ENCODE peak calls at places on chromosomes 16 and 17, in four cellular contexts. One of them, this sample, is unnamed.

GRCh38 chr16:11665071-11665491 is 3.2 kb upstream of the SNN start:
- DNase-seq in kidney: peak
- DNase-seq in suprapubic skin: no peak
- DNase-seq in esophagus muscularis mucosa: no peak
- DNase-seq in this sample: no peak

GRCh38 chr17:633641-634091 is 81.0 kb downstream of the VPS53 start:
- DNase-seq in kidney: no peak
- DNase-seq in esophagus muscularis mucosa: no peak
- DNase-seq in suprapubic skin: no peak
- DNase-seq in this sample: peak

GRCh38 chr16:59848314-59848713 is 1114.2 kb upstream of the GOT2 start:
- DNase-seq in kidney: no peak
- DNase-seq in suprapubic skin: no peak
- DNase-seq in esophagus muscularis mucosa: no peak
- DNase-seq in this sample: no peak

GRCh38 chr17:64174686-64175456 is 44.9 kb upstream of the ERN1 start:
- DNase-seq in suprapubic skin: no peak
- DNase-seq in kidney: no peak
- DNase-seq in esophagus muscularis mucosa: no peak
- DNase-seq in this sample: no peak

GRCh38 chr16:53913082-53913870 is 209.3 kb downstream of the FTO start:
- DNase-seq in esophagus muscularis mucosa: no peak
- DNase-seq in kidney: no peak
- DNase-seq in suprapubic skin: peak
- DNase-seq in this sample: no peak

GRCh38 chr17:42310281-42311156 is 22.2 kb downstream of the STAT5A start:
- DNase-seq in esophagus muscularis mucosa: no peak
- DNase-seq in kidney: no peak
- DNase-seq in suprapubic skin: no peak
- DNase-seq in this sample: no peak

GRCh38 chr16:12146966-12147365 is 170.4 kb downstream of the SNX29 start:
- DNase-seq in esophagus muscularis mucosa: no peak
- DNase-seq in suprapubic skin: no peak
- DNase-seq in kidney: no peak
- DNase-seq in this sample: no peak

GRCh38 chr16:50498756-50499155 is 49.4 kb upstream of the NKD1 start:
- DNase-seq in suprapubic skin: no peak
- DNase-seq in esophagus muscularis mucosa: no peak
- DNase-seq in kidney: no peak
- DNase-seq in this sample: peak

GRCh38 chr16:2253293-2253692 is 1.9 kb upstream of the ECI1 start:
- DNase-seq in esophagus muscularis mucosa: no peak
- DNase-seq in suprapubic skin: no peak
- DNase-seq in kidney: no peak
- DNase-seq in this sample: no peak

GRCh38 chr17:50101346-50102163 is 6.4 kb downstream of the PDK2 start:
- DNase-seq in esophagus muscularis mucosa: no peak
- DNase-seq in kidney: peak
- DNase-seq in suprapubic skin: no peak
- DNase-seq in this sample: no peak

GRCh38 chr17:28467456-28468025 is 5.9 kb upstream of the SLC13A2 start:
- DNase-seq in kidney: no peak
- DNase-seq in esophagus muscularis mucosa: no peak
- DNase-seq in suprapubic skin: no peak
- DNase-seq in this sample: no peak

GRCh38 chr17:49703557-49704277 is 4.0 kb downstream of the SLC35B1 start:
- DNase-seq in kidney: no peak
- DNase-seq in suprapubic skin: no peak
- DNase-seq in esophagus muscularis mucosa: no peak
- DNase-seq in this sample: no peak

GRCh38 chr17:1592751-1593629 is 30.4 kb upstream of the PITPNA start:
- DNase-seq in suprapubic skin: no peak
- DNase-seq in esophagus muscularis mucosa: no peak
- DNase-seq in kidney: no peak
- DNase-seq in this sample: no peak

GRCh38 chr17:7285679-7286078 is 4.2 kb downstream of the SLC2A4 start:
- DNase-seq in suprapubic skin: no peak
- DNase-seq in esophagus muscularis mucosa: no peak
- DNase-seq in kidney: no peak
- DNase-seq in this sample: no peak

GRCh38 chr17:16975744-16976625 is 4.1 kb upstream of the TNFRSF13B start:
- DNase-seq in kidney: no peak
- DNase-seq in suprapubic skin: no peak
- DNase-seq in esophagus muscularis mucosa: peak
- DNase-seq in this sample: no peak

GRCh38 chr17:70405492-70406220 is 236.3 kb downstream of the KCNJ2 start:
- DNase-seq in kidney: no peak
- DNase-seq in suprapubic skin: no peak
- DNase-seq in esophagus muscularis mucosa: no peak
- DNase-seq in this sample: no peak

GRCh38 chr16:30183961-30184429 is 593 bp downstream of the CORO1A start:
- DNase-seq in kidney: peak
- DNase-seq in esophagus muscularis mucosa: no peak
- DNase-seq in suprapubic skin: peak
- DNase-seq in this sample: no peak

GRCh38 chr16:68298907-68299515 is 11.7 kb downstream of the SLC7A6OS start:
- DNase-seq in kidney: no peak
- DNase-seq in esophagus muscularis mucosa: no peak
- DNase-seq in suprapubic skin: no peak
- DNase-seq in this sample: no peak

GRCh38 chr16:11495066-11495407 is 91.7 kb downstream of the LITAF start:
- DNase-seq in kidney: no peak
- DNase-seq in esophagus muscularis mucosa: no peak
- DNase-seq in suprapubic skin: no peak
- DNase-seq in this sample: no peak

GRCh38 chr17:15309793-15310192 is 31.6 kb downstream of the TEKT3 start:
- DNase-seq in suprapubic skin: no peak
- DNase-seq in esophagus muscularis mucosa: peak
- DNase-seq in kidney: no peak
- DNase-seq in this sample: no peak

GRCh38 chr16:84278968-84279367 is 15.7 kb upstream of the WFDC1 start:
- DNase-seq in kidney: peak
- DNase-seq in suprapubic skin: no peak
- DNase-seq in esophagus muscularis mucosa: no peak
- DNase-seq in this sample: no peak

GRCh38 chr17:38637951-38638350 is 32.2 kb upstream of the SRCIN1 start:
- DNase-seq in kidney: no peak
- DNase-seq in suprapubic skin: no peak
- DNase-seq in esophagus muscularis mucosa: no peak
- DNase-seq in this sample: no peak

GRCh38 chr16:66115373-66115772 is 251.1 kb upstream of the CDH5 start:
- DNase-seq in kidney: no peak
- DNase-seq in esophagus muscularis mucosa: no peak
- DNase-seq in suprapubic skin: no peak
- DNase-seq in this sample: no peak

GRCh38 chr16:84735846-84736586 is 36.2 kb downstream of the USP10 start:
- DNase-seq in suprapubic skin: no peak
- DNase-seq in esophagus muscularis mucosa: no peak
- DNase-seq in kidney: no peak
- DNase-seq in this sample: no peak

GRCh38 chr16:86195863-86196630 is 297.1 kb downstream of the IRF8 start:
- DNase-seq in suprapubic skin: no peak
- DNase-seq in kidney: no peak
- DNase-seq in esophagus muscularis mucosa: no peak
- DNase-seq in this sample: no peak

GRCh38 chr17:4903051-4903818 is at the start of gene CHRNE:
- DNase-seq in kidney: peak
- DNase-seq in esophagus muscularis mucosa: peak
- DNase-seq in suprapubic skin: peak
- DNase-seq in this sample: no peak

GRCh38 chr16:11175850-11176341 is 80.1 kb downstream of the SOCS1 start:
- DNase-seq in suprapubic skin: no peak
- DNase-seq in kidney: no peak
- DNase-seq in esophagus muscularis mucosa: no peak
- DNase-seq in this sample: no peak

GRCh38 chr16:29710227-29711219 is 31.5 kb downstream of the QPRT start:
- DNase-seq in kidney: peak
- DNase-seq in esophagus muscularis mucosa: no peak
- DNase-seq in suprapubic skin: no peak
- DNase-seq in this sample: no peak

GRCh38 chr16:17171250-17172143 is 299.3 kb downstream of the XYLT1 start:
- DNase-seq in kidney: no peak
- DNase-seq in suprapubic skin: no peak
- DNase-seq in esophagus muscularis mucosa: no peak
- DNase-seq in this sample: no peak

GRCh38 chr16:66131895-66132294 is 234.6 kb upstream of the CDH5 start:
- DNase-seq in kidney: no peak
- DNase-seq in esophagus muscularis mucosa: no peak
- DNase-seq in suprapubic skin: no peak
- DNase-seq in this sample: no peak

GRCh38 chr17:13704333-13704732 is 102.6 kb upstream of the HS3ST3A1 start:
- DNase-seq in suprapubic skin: no peak
- DNase-seq in kidney: no peak
- DNase-seq in esophagus muscularis mucosa: no peak
- DNase-seq in this sample: no peak

GRCh38 chr17:74148901-74149596 is 54.4 kb upstream of the RPL38 start:
- DNase-seq in esophagus muscularis mucosa: peak
- DNase-seq in suprapubic skin: peak
- DNase-seq in kidney: no peak
- DNase-seq in this sample: no peak

GRCh38 chr17:13337171-13337570 is 264.6 kb downstream of the HS3ST3A1 start:
- DNase-seq in suprapubic skin: no peak
- DNase-seq in esophagus muscularis mucosa: no peak
- DNase-seq in kidney: no peak
- DNase-seq in this sample: no peak

GRCh38 chr16:912684-913613 is 57.8 kb downstream of the LMF1 start:
- DNase-seq in suprapubic skin: no peak
- DNase-seq in esophagus muscularis mucosa: no peak
- DNase-seq in kidney: no peak
- DNase-seq in this sample: no peak

GRCh38 chr17:15350777-15351486 is 9.5 kb upstream of the TEKT3 start:
- DNase-seq in esophagus muscularis mucosa: no peak
- DNase-seq in suprapubic skin: no peak
- DNase-seq in kidney: no peak
- DNase-seq in this sample: no peak

GRCh38 chr17:37176683-37177082 is 199.1 kb upstream of the C17orf78 start:
- DNase-seq in esophagus muscularis mucosa: no peak
- DNase-seq in kidney: no peak
- DNase-seq in suprapubic skin: no peak
- DNase-seq in this sample: no peak

GRCh38 chr16:57070424-57070823 is 22.0 kb upstream of the CPNE2 start:
- DNase-seq in esophagus muscularis mucosa: no peak
- DNase-seq in suprapubic skin: no peak
- DNase-seq in kidney: no peak
- DNase-seq in this sample: no peak

GRCh38 chr16:57067347-57067746 is 25.0 kb upstream of the CPNE2 start:
- DNase-seq in esophagus muscularis mucosa: no peak
- DNase-seq in kidney: no peak
- DNase-seq in suprapubic skin: no peak
- DNase-seq in this sample: no peak

GRCh38 chr16:57069635-57070350 is 22.6 kb upstream of the CPNE2 start:
- DNase-seq in suprapubic skin: no peak
- DNase-seq in esophagus muscularis mucosa: no peak
- DNase-seq in kidney: no peak
- DNase-seq in this sample: no peak

GRCh38 chr16:57070986-57071540 is 21.3 kb upstream of the CPNE2 start:
- DNase-seq in suprapubic skin: no peak
- DNase-seq in esophagus muscularis mucosa: no peak
- DNase-seq in kidney: no peak
- DNase-seq in this sample: no peak

GRCh38 chr16:57069053-57069452 is 23.3 kb upstream of the CPNE2 start:
- DNase-seq in kidney: no peak
- DNase-seq in suprapubic skin: no peak
- DNase-seq in esophagus muscularis mucosa: no peak
- DNase-seq in this sample: no peak
- H3K27ac ChIP-seq in kidney: no peak
- H3K27ac ChIP-seq in suprapubic skin: no peak
- H3K27ac ChIP-seq in esophagus muscularis mucosa: no peak
- H3K27ac ChIP-seq in this sample: no peak

GRCh38 chr16:88923450-88923849 is 53.6 kb downstream of the CBFA2T3 start:
- DNase-seq in esophagus muscularis mucosa: no peak
- DNase-seq in suprapubic skin: no peak
- DNase-seq in kidney: no peak
- DNase-seq in this sample: no peak
- H3K27ac ChIP-seq in esophagus muscularis mucosa: no peak
- H3K27ac ChIP-seq in suprapubic skin: no peak
- H3K27ac ChIP-seq in kidney: no peak
- H3K27ac ChIP-seq in this sample: no peak

DNA sequence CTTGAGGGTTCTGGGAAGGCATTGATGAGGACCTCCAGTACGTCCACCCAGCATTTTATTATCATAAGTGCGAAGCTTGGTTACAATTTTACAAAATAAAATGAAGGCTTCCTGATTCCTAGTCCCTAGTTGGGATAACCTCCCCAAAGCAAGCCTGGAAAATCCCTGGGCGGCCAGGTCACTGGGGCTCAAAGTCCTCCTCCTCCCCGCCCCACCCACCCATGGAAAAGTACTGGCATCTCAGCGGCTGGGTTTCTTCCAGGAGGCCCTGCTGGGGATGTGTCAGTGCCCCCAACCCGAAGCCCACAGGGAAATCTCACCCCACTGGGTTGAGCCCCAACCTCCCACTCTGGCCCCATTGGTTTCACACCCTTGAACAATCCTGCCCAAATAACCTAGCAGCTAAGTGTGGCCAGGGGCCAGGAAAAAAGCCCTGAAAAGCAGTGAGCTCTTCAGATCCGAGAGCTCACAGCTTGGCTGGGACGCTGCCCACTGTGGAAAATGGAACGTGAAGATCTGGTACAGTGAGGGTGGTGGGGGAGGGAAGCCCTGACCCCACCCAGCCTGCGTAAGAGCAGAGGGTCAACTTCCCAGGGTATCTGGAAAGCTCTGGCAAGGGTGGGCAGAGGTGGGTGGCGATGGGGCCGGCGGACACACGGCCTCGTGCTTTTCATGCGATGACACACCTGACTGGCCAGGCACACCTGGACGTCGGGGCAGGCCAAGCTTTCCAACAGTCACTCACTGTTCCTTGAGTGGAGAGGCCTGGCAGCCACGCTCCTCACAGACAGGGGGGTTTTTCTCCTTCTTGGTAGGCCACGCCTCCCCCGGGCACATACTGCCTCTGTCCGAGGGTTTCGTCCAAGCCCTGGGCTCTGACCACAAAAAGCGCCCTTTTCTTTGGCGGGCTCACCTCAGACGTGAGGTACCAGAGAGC is 324.5 kb downstream of the SOX9 start:
- DNase-seq in suprapubic skin: no peak
- DNase-seq in kidney: peak
- DNase-seq in esophagus muscularis mucosa: no peak
- DNase-seq in this sample: no peak
- H3K27ac ChIP-seq in suprapubic skin: no peak
- H3K27ac ChIP-seq in kidney: peak
- H3K27ac ChIP-seq in esophagus muscularis mucosa: no peak
- H3K27ac ChIP-seq in this sample: no peak

GRCh38 chr17:73065376-73065775 is 27.1 kb downstream of the SLC39A11 start:
- DNase-seq in esophagus muscularis mucosa: no peak
- DNase-seq in kidney: no peak
- DNase-seq in suprapubic skin: no peak
- DNase-seq in this sample: no peak

GRCh38 chr17:73066148-73066884 is 26.2 kb downstream of the SLC39A11 start:
- DNase-seq in suprapubic skin: no peak
- DNase-seq in kidney: no peak
- DNase-seq in esophagus muscularis mucosa: no peak
- DNase-seq in this sample: peak

GRCh38 chr17:73067075-73067474 is 25.4 kb downstream of the SLC39A11 start:
- DNase-seq in suprapubic skin: no peak
- DNase-seq in kidney: no peak
- DNase-seq in esophagus muscularis mucosa: no peak
- DNase-seq in this sample: no peak

GRCh38 chr17:73062726-73063125 is 29.8 kb downstream of the SLC39A11 start:
- DNase-seq in suprapubic skin: no peak
- DNase-seq in esophagus muscularis mucosa: no peak
- DNase-seq in kidney: no peak
- DNase-seq in this sample: no peak

GRCh38 chr17:73064084-73064938 is 28.2 kb downstream of the SLC39A11 start:
- DNase-seq in suprapubic skin: no peak
- DNase-seq in kidney: no peak
- DNase-seq in esophagus muscularis mucosa: no peak
- DNase-seq in this sample: peak
- H3K27ac ChIP-seq in suprapubic skin: peak
- H3K27ac ChIP-seq in kidney: no peak
- H3K27ac ChIP-seq in esophagus muscularis mucosa: no peak
- H3K27ac ChIP-seq in this sample: peak